ENCODE peak calls at places on chromosomes 6 and 20, in six cellular contexts. One of them, this sample, is unnamed.

GRCh38 chr6:158631678-158632537 is 12.6 kb downstream of the DYNLT1 start:
- DNase-seq in GM12878: no peak
- DNase-seq in left ventricle myocardium inferior: peak
- DNase-seq in fibroblast of pulmonary artery: peak
- DNase-seq in HFF-Myc: peak
- DNase-seq in A549: peak
- DNase-seq in this sample: no peak

GRCh38 chr6:14719273-14719672 is 526.6 kb upstream of the JARID2 start:
- DNase-seq in GM12878: no peak
- DNase-seq in left ventricle myocardium inferior: no peak
- DNase-seq in fibroblast of pulmonary artery: no peak
- DNase-seq in HFF-Myc: no peak
- DNase-seq in A549: no peak
- DNase-seq in this sample: no peak

GRCh38 chr6:80022803-80023202 is 18.4 kb downstream of the TTK start:
- DNase-seq in GM12878: no peak
- DNase-seq in left ventricle myocardium inferior: no peak
- DNase-seq in fibroblast of pulmonary artery: peak
- DNase-seq in HFF-Myc: peak
- DNase-seq in A549: no peak
- DNase-seq in this sample: no peak

GRCh38 chr6:136360783-136361182 is 71.1 kb upstream of the BCLAF1 start:
- DNase-seq in GM12878: no peak
- DNase-seq in left ventricle myocardium inferior: no peak
- DNase-seq in fibroblast of pulmonary artery: no peak
- DNase-seq in HFF-Myc: no peak
- DNase-seq in A549: no peak
- DNase-seq in this sample: no peak

GRCh38 chr20:18003897-18004296 is 35.1 kb downstream of the MGME1 start:
- DNase-seq in GM12878: peak
- DNase-seq in left ventricle myocardium inferior: no peak
- DNase-seq in fibroblast of pulmonary artery: no peak
- DNase-seq in HFF-Myc: no peak
- DNase-seq in A549: no peak
- DNase-seq in this sample: no peak

GRCh38 chr20:14992961-14993360 is 655.5 kb upstream of the FLRT3 start:
- DNase-seq in GM12878: no peak
- DNase-seq in left ventricle myocardium inferior: no peak
- DNase-seq in fibroblast of pulmonary artery: peak
- DNase-seq in HFF-Myc: peak
- DNase-seq in A549: no peak
- DNase-seq in this sample: no peak

GRCh38 chr20:50254466-50255079 is 63.9 kb downstream of the CEBPB start:
- DNase-seq in GM12878: no peak
- DNase-seq in left ventricle myocardium inferior: no peak
- DNase-seq in fibroblast of pulmonary artery: no peak
- DNase-seq in HFF-Myc: no peak
- DNase-seq in A549: no peak
- DNase-seq in this sample: no peak

GRCh38 chr20:2700913-2701620 is 8.5 kb downstream of the EBF4 start:
- DNase-seq in GM12878: no peak
- DNase-seq in left ventricle myocardium inferior: no peak
- DNase-seq in fibroblast of pulmonary artery: no peak
- DNase-seq in HFF-Myc: no peak
- DNase-seq in A549: no peak
- DNase-seq in this sample: no peak

GRCh38 chr20:60867589-60867988 is 384.5 kb upstream of the CDH4 start:
- DNase-seq in GM12878: no peak
- DNase-seq in left ventricle myocardium inferior: no peak
- DNase-seq in fibroblast of pulmonary artery: no peak
- DNase-seq in HFF-Myc: no peak
- DNase-seq in A549: no peak
- DNase-seq in this sample: no peak

GRCh38 chr6:92380803-92381601 is 1038.4 kb downstream of the EPHA7 start:
- DNase-seq in GM12878: no peak
- DNase-seq in left ventricle myocardium inferior: no peak
- DNase-seq in fibroblast of pulmonary artery: no peak
- DNase-seq in HFF-Myc: no peak
- DNase-seq in A549: no peak
- DNase-seq in this sample: no peak

GRCh38 chr6:45423901-45424627 is 46.3 kb upstream of the SUPT3H start:
- DNase-seq in GM12878: no peak
- DNase-seq in left ventricle myocardium inferior: peak
- DNase-seq in fibroblast of pulmonary artery: no peak
- DNase-seq in HFF-Myc: no peak
- DNase-seq in A549: no peak
- DNase-seq in this sample: no peak
- H3K4me3 ChIP-seq in GM12878: no peak
- H3K4me3 ChIP-seq in left ventricle myocardium inferior: peak
- H3K4me3 ChIP-seq in fibroblast of pulmonary artery: peak
- H3K4me3 ChIP-seq in HFF-Myc: peak
- H3K4me3 ChIP-seq in A549: no peak
- H3K4me3 ChIP-seq in this sample: peak

GRCh38 chr20:47358672-47359532 is 2.4 kb upstream of the ZMYND8 start:
- DNase-seq in GM12878: no peak
- DNase-seq in left ventricle myocardium inferior: peak
- DNase-seq in fibroblast of pulmonary artery: peak
- DNase-seq in HFF-Myc: no peak
- DNase-seq in A549: peak
- DNase-seq in this sample: peak
- H3K4me3 ChIP-seq in GM12878: no peak
- H3K4me3 ChIP-seq in left ventricle myocardium inferior: peak
- H3K4me3 ChIP-seq in fibroblast of pulmonary artery: peak
- H3K4me3 ChIP-seq in HFF-Myc: peak
- H3K4me3 ChIP-seq in A549: peak
- H3K4me3 ChIP-seq in this sample: peak

DNA sequence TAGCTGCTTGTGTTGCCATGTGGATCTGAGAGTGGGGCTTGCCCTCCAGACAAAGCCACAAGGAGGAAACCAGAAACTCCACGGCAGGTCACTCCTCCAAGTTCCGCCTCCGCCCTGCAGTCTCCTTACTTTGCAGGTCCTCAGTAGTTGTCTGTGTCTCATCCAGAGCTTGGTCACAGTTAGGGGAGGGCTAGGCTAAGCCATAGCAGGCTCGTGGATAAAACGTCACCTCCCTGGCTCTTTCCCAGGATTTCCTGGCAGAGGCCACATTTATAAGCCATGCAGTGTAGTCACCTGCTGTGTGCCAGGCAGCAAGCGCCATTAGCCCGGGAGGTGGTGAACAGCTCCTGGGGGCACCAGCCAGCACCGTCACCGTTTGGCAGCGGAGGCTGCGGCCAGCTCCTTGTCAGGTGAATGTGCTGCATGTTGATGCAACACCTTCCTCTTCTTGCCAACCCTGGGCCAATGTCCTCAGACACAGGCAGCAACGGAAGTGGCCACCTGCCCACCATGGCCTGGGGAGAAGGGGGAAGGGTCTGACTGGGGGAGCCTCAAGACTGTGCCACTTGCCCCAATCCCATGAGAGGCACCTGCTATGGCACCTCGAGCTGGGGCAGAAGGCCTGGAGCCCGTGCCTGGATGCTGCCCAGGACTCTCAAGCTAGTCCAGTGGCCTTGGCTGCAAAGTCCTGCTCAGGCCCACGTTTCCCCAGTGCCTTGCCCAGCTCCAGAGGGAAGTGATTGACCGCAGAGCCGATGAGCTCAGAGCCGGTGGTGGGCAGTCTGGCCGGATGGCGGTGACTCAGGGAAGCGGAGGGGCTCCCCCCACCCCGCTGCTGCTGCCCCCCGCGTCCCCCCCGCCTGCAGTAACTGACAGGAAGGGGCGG is 39.0 kb upstream of the SLCO4A1 start:
- DNase-seq in GM12878: no peak
- DNase-seq in left ventricle myocardium inferior: peak
- DNase-seq in fibroblast of pulmonary artery: no peak
- DNase-seq in HFF-Myc: no peak
- DNase-seq in A549: no peak
- DNase-seq in this sample: no peak
- H3K4me3 ChIP-seq in GM12878: no peak
- H3K4me3 ChIP-seq in left ventricle myocardium inferior: no peak
- H3K4me3 ChIP-seq in fibroblast of pulmonary artery: no peak
- H3K4me3 ChIP-seq in HFF-Myc: no peak
- H3K4me3 ChIP-seq in A549: no peak
- H3K4me3 ChIP-seq in this sample: peak

DNA sequence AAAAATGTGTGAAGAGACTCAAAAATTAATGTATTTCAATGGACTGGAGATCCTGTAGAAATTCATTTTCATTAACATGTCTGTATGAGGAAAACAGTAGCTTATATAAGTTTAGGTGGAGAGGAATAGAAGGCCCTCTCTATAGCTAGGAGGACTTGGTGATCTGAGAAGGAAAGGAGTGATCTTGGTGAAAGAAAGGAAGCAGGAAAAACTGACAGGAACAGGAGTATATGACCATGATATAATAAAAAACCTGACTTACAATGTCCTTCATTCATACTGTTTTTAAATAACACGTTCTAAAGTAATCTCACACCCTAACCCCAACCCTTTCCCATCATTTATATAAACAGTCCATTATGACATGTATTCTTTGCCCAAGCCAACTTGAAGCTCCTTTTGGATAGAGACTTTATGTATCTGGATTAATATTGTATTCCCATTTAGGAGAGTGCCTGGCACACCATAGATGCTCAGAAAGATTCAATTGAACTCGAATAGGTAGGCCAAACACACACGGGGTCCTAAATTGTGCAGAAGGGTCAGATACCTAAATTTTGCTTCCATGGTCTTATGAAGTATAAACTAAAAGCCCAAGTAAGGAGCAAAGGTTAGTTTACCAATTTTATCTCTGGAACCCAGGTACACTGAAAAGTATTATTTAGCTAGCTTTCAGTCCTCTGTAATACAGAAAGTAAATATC is 76.0 kb downstream of the OR2B2 start:
- DNase-seq in GM12878: no peak
- DNase-seq in left ventricle myocardium inferior: no peak
- DNase-seq in fibroblast of pulmonary artery: no peak
- DNase-seq in HFF-Myc: no peak
- DNase-seq in A549: no peak
- DNase-seq in this sample: no peak
- H3K4me3 ChIP-seq in GM12878: peak
- H3K4me3 ChIP-seq in left ventricle myocardium inferior: peak
- H3K4me3 ChIP-seq in fibroblast of pulmonary artery: peak
- H3K4me3 ChIP-seq in HFF-Myc: peak
- H3K4me3 ChIP-seq in A549: peak
- H3K4me3 ChIP-seq in this sample: peak